ENCODE peak calls at places on chromosomes 16 and 17, in five cellular contexts. E is GM13977, O is COR-L47, I is IMR-90, V is tibial nerve. Y is an unnamed sample.

GRCh38 chr16:84593825-84594724 is 23.8 kb downstream of the COTL1 start:
- DNase-seq in V (no peak), I (no peak), O (no peak), E (peak; percentile 84), Y (no peak)

GRCh38 chr17:47935961-47936360 is 5.4 kb upstream of the PNPO start:
- DNase-seq in E (no peak), I (peak; percentile 85), O (no peak), V (no peak), Y (no peak)

GRCh38 chr17:49843774-49844350 is 4.0 kb downstream of the TAC4 start:
- DNase-seq in I (no peak), O (no peak), E (no peak), V (no peak), Y (no peak)

GRCh38 chr16:78496189-78496588 is 396.7 kb downstream of the WWOX start:
- DNase-seq in O (no peak), I (no peak), E (no peak), V (no peak), Y (no peak)

GRCh38 chr17:77606865-77607210 is 351.7 kb upstream of the TNRC6C start:
- DNase-seq in V (no peak), E (no peak), I (no peak), O (no peak), Y (no peak)

GRCh38 chr17:66789961-66790421 is 44.9 kb upstream of the CACNG5 start:
- DNase-seq in O (no peak), V (no peak), E (no peak), I (peak; percentile 27), Y (no peak)

GRCh38 chr16:56450275-56450889 is 750 bp downstream of the NUDT21 start:
- DNase-seq in O (no peak), E (peak; percentile 12), V (no peak), I (peak; percentile 14), Y (no peak)

GRCh38 chr16:75244844-75245758 is 6.3 kb downstream of the BCAR1 start:
- DNase-seq in O (no peak), I (peak; percentile 98), E (peak; percentile 70), V (no peak), Y (peak; percentile 90)

GRCh38 chr17:63222655-63223054 is 223.5 kb downstream of the CYB561 start:
- DNase-seq in V (no peak), I (peak; percentile 33), O (no peak), E (no peak), Y (no peak)

GRCh38 chr17:51461578-51462004 is 201.2 kb downstream of the UTP18 start:
- DNase-seq in V (peak; percentile 44), I (peak; percentile 23), E (peak; percentile 40), O (peak; percentile 64), Y (no peak)

GRCh38 chr17:41486809-41487530 is 2.7 kb downstream of the KRT36 start:
- DNase-seq in E (peak; percentile 51), O (no peak), V (no peak), I (no peak), Y (no peak)

GRCh38 chr16:4525634-4526277 is 12.8 kb downstream of the CDIP1 start:
- DNase-seq in E (no peak), O (no peak), V (no peak), I (no peak), Y (no peak)

GRCh38 chr17:59844884-59845594 is 47.7 kb downstream of the TUBD1 start:
- DNase-seq in E (no peak), I (peak; percentile 70), O (no peak), V (no peak), Y (no peak)

GRCh38 chr16:56956756-56957155 is 5.0 kb upstream of the CETP start:
- DNase-seq in I (no peak), E (no peak), O (no peak), V (no peak), Y (no peak)

GRCh38 chr16:77723108-77723514 is 797 bp downstream of the NUDT7 start:
- DNase-seq in O (no peak), E (peak; percentile 12), V (peak; percentile 9), I (peak; percentile 72), Y (no peak)

GRCh38 chr16:3444032-3444388 is 530 bp downstream of the NAA60 start:
- DNase-seq in E (no peak), I (peak; percentile 80), O (peak; percentile 26), V (no peak), Y (no peak)

GRCh38 chr17:44266402-44267164 is 1.4 kb downstream of the SLC4A1 start:
- DNase-seq in V (no peak), O (no peak), E (no peak), I (no peak), Y (no peak)